ENCODE peak calls at places on chromosomes 7 and 10, in nine cellular contexts. E, D, S, B, W, L, Y, T and V are unnamed samples.

GRCh38 chr10:32367793-32368453 is 21.0 kb upstream of the EPC1 start:
- DNase-seq in D (no peak), W (peak; percentile 48), S (no peak), L (no peak), T (no peak), E (peak; percentile 54), Y (peak; percentile 83), B (peak; percentile 84), V (peak; percentile 68)

GRCh38 chr10:126565871-126566270 is 104.6 kb downstream of the C10orf90 start:
- DNase-seq in S (no peak), T (no peak), Y (no peak), E (no peak), D (no peak), W (no peak), L (no peak), B (no peak), V (no peak)

GRCh38 chr10:131186547-131187253 is 124.8 kb downstream of the TCERG1L start:
- DNase-seq in B (no peak), S (no peak), W (no peak), D (no peak), T (no peak), L (no peak), E (no peak), Y (no peak), V (peak; percentile 22)

GRCh38 chr10:26550774-26551526 is 112.8 kb downstream of the APBB1IP start:
- DNase-seq in D (no peak), B (no peak), T (no peak), S (no peak), Y (no peak), L (no peak), E (peak; percentile 27), W (peak; percentile 51), V (no peak)

GRCh38 chr10:52967806-52968795 is 195.5 kb upstream of the MBL2 start:
- DNase-seq in B (no peak), E (peak; percentile 41), D (no peak), S (no peak), Y (no peak), L (no peak), T (no peak), W (no peak), V (no peak)

GRCh38 chr10:105406488-105406887 is 765.4 kb downstream of the SORCS3 start:
- DNase-seq in W (no peak), B (no peak), S (no peak), T (no peak), E (no peak), L (no peak), Y (no peak), D (no peak), V (no peak)

GRCh38 chr10:3972460-3973366 is 187.7 kb upstream of the KLF6 start:
- DNase-seq in Y (no peak), W (no peak), D (no peak), E (no peak), B (no peak), T (no peak), L (no peak), S (no peak), V (no peak)

GRCh38 chr10:11026761-11027160 is 9.1 kb downstream of the CELF2 start:
- DNase-seq in T (no peak), D (no peak), B (no peak), Y (no peak), S (no peak), E (no peak), W (no peak), L (no peak), V (no peak)

GRCh38 chr10:79342811-79343541 is 4.3 kb upstream of the PPIF start:
- DNase-seq in D (no peak), E (no peak), B (no peak), Y (no peak), W (no peak), L (no peak), T (no peak), S (no peak), V (peak; percentile 77)

GRCh38 chr10:74500806-74501205 is 325.6 kb upstream of the KAT6B start:
- DNase-seq in E (no peak), Y (no peak), L (no peak), T (no peak), S (no peak), D (no peak), W (no peak), B (no peak), V (no peak)

GRCh38 chr7:123819001-123819400 is 26.0 kb upstream of the HYAL4 start:
- DNase-seq in D (no peak), B (no peak), E (no peak), L (no peak), S (no peak), T (no peak), Y (no peak), W (no peak), V (no peak)

GRCh38 chr7:83469076-83469475 is 179.9 kb downstream of the SEMA3E start:
- DNase-seq in B (no peak), T (no peak), L (no peak), Y (no peak), E (no peak), D (no peak), S (no peak), W (no peak), V (no peak)

GRCh38 chr10:88933584-88933983 is 19.0 kb downstream of the ACTA2 start:
- DNase-seq in T (no peak), Y (no peak), B (no peak), L (no peak), S (no peak), W (no peak), E (no peak), D (no peak), V (no peak)
- TF ChIP-seq POLR2AphosphoS5 in T (no peak), Y (no peak), B (no peak), L (no peak), S (peak; percentile 39), W (no peak), E (no peak), D (no peak), V (no peak)

GRCh38 chr10:93309062-93309461 is 173.1 kb downstream of the MYOF start:
- DNase-seq in W (no peak), B (no peak), E (no peak), L (no peak), S (no peak), T (no peak), D (no peak), Y (no peak), V (no peak)
- TF ChIP-seq POLR2AphosphoS5 in W (no peak), B (no peak), E (no peak), L (no peak), S (no peak), T (no peak), D (no peak), Y (no peak), V (no peak)

DNA sequence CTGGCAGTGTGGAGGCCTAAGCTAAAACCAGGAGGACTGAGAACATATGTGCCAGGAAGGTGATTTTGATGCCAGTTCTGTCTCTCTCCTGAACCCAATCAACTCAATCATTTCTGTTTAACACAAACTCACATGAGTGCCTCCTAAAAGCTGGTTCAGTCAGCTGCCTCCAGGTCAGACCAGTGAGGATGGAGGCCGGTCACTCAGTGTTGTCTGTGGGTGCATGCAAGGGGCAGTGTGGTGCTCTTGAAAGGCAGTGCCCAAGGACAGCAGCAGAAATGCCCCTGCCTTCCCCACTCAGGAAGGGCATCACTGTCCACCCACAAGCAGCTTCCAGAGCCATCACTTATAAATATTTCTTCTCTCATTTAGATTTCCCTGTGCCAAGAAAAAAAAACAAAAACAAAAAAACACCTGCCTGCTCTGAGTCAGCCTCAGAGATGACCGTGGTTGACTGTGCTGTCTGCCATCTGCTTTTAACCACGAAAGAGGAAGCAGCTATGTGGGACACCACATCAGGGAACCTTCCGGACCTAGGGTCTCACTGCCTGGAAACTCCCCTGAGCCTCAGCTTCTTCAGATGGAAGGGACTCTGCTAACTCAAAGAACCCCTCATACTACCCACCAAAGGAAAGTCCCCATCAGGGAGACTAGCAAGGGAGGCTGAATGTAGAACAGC is 39.1 kb downstream of the VOPP1 start:
- DNase-seq in T (peak; percentile 60), D (peak; percentile 52), W (no peak), E (no peak), B (peak; percentile 72), S (peak; percentile 85), L (no peak), Y (no peak), V (no peak)
- TF ChIP-seq POLR2AphosphoS5 in T (no peak), D (peak; percentile 41), W (no peak), E (no peak), B (no peak), S (peak; percentile 68), L (no peak), Y (peak; percentile 41), V (peak; percentile 49)

GRCh38 chr7:21364838-21365267 is 63.0 kb upstream of the SP4 start:
- DNase-seq in E (peak; percentile 9), D (no peak), B (no peak), S (no peak), W (no peak), Y (no peak), L (no peak), T (no peak), V (no peak)
- TF ChIP-seq POLR2AphosphoS5 in E (no peak), D (no peak), B (no peak), S (no peak), W (no peak), Y (no peak), L (no peak), T (no peak), V (no peak)

DNA sequence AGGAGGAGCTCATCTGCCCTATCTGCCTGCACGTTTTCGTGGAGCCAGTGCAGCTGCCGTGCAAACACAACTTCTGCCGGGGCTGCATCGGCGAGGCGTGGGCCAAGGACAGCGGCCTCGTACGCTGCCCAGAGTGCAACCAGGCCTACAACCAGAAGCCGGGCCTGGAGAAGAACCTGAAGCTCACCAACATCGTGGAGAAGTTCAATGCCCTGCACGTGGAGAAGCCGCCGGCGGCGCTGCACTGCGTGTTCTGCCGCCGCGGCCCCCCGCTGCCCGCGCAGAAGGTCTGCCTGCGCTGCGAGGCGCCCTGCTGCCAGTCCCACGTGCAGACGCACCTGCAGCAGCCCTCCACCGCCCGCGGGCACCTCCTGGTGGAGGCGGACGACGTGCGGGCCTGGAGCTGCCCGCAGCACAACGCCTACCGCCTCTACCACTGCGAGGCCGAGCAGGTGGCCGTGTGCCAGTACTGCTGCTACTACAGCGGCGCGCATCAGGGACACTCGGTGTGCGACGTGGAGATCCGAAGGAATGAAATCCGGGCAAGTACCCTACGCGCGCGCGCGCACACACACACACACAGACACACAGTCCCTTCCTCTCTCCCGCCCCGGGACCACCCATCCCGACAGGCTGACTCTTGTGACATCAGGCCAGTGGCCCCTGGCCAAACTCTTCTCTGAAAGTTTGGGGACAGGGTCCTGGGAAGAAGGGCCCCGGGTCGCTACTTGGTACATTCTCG is 538 bp downstream of the TRIM8 start:
- DNase-seq in T (no peak), L (no peak), W (peak; percentile 80), S (peak; percentile 97), D (no peak), B (peak; percentile 89), E (peak; percentile 70), Y (peak; percentile 94), V (peak; percentile 90)
- TF ChIP-seq POLR2AphosphoS5 in T (peak; percentile 66), L (no peak), W (peak; percentile 72), S (peak; percentile 89), D (no peak), B (peak; percentile 80), E (no peak), Y (peak; percentile 72), V (peak; percentile 60)